ENCODE peak calls at places on chromosomes 16 and 17, in ten cellular contexts. Z is H7, M is HEK293T, G is colonic mucosa, L is hepatic stellate cell, W is GM23338, R is NCI-H1048, E is NCI-H1436, T is T follicular helper cell, S is GM03348. I is an unnamed sample.

GRCh38 chr17:78132086-78132676 is 1.6 kb downstream of the TMC8 start:
- DNase-seq in L (no peak), E (no peak), S (no peak), M (no peak), W (peak), T (no peak), G (peak), R (no peak), Z (peak), I (no peak)

GRCh38 chr17:79658811-79659207 is 48.0 kb upstream of the RBFOX3 start:
- DNase-seq in L (no peak), W (peak), Z (peak), M (peak), S (no peak), G (no peak), E (no peak), T (no peak), R (no peak), I (no peak)

GRCh38 chr17:44828919-44829557 is 1.0 kb downstream of the GJC1 start:
- DNase-seq in E (no peak), W (no peak), G (no peak), R (no peak), S (peak), L (no peak), Z (no peak), T (no peak), M (no peak), I (no peak)

GRCh38 chr16:81500833-81501521 is 56.4 kb downstream of the CMIP start:
- DNase-seq in Z (no peak), L (peak), E (no peak), M (no peak), T (no peak), S (peak), W (no peak), G (no peak), R (no peak), I (no peak)

GRCh38 chr17:77320501-77321256 is 179.9 kb downstream of the SEC14L1 start:
- DNase-seq in R (no peak), Z (peak), L (peak), W (no peak), E (no peak), G (no peak), T (no peak), M (no peak), S (peak), I (no peak)

GRCh38 chr16:19137621-19138128 is 23.9 kb downstream of the ITPRIPL2 start:
- DNase-seq in S (no peak), G (no peak), M (no peak), Z (no peak), W (no peak), T (no peak), E (no peak), L (no peak), R (no peak), I (no peak)

GRCh38 chr16:89159850-89160354 is 11.6 kb upstream of the CDH15 start:
- DNase-seq in E (no peak), Z (no peak), T (no peak), S (no peak), G (no peak), M (no peak), L (no peak), W (no peak), R (no peak), I (no peak)

GRCh38 chr17:39325528-39326240 is 75.7 kb downstream of the FBXL20 start:
- DNase-seq in R (no peak), Z (no peak), G (no peak), M (no peak), E (no peak), W (no peak), S (no peak), L (no peak), T (no peak), I (no peak)

GRCh38 chr16:671353-672131 is 3.6 kb downstream of the RHOT2 start:
- DNase-seq in E (no peak), R (no peak), L (no peak), S (no peak), W (no peak), T (no peak), G (no peak), M (no peak), Z (no peak), I (no peak)

I was measured in left lobe of liver.